ENCODE peak calls at places on chromosomes 7 and 10, in seven cellular contexts. C is tibial nerve, Q is neuronal stem cell, O is GM12865, Z is psoas muscle, T is fibroblast of the aortic adventitia, A is cardiac fibroblast. S is an unnamed sample.
A peak's percentile ranks its signal among the peaks of the same experiment; 100 is the strongest.

GRCh38 chr7:33904680-33905388 is 505 bp upstream of the BMPER start:
- DNase-seq in C (no peak), Q (peak; percentile 45), O (peak; percentile 11), Z (peak; percentile 38), T (peak; percentile 62), A (peak; percentile 52), S (no peak)

GRCh38 chr10:42532996-42533395 is 105.4 kb downstream of the ZNF33B start:
- DNase-seq in C (no peak), Q (no peak), O (no peak), Z (no peak), T (no peak), A (no peak), S (no peak)

GRCh38 chr7:21939858-21940322 is 5.8 kb downstream of the CDCA7L start:
- DNase-seq in C (no peak), Q (no peak), O (no peak), Z (no peak), T (no peak), A (no peak), S (no peak)

GRCh38 chr10:132921086-132921485 is 21.3 kb downstream of the CFAP46 start:
- DNase-seq in C (no peak), Q (no peak), O (no peak), Z (no peak), T (no peak), A (no peak), S (no peak)

GRCh38 chr7:29445736-29446135 is 117.9 kb upstream of the PRR15 start:
- DNase-seq in C (no peak), Q (no peak), O (no peak), Z (no peak), T (no peak), A (no peak), S (no peak)

GRCh38 chr10:11639861-11640764 is 28.7 kb upstream of the USP6NL start:
- DNase-seq in C (no peak), Q (peak; percentile 8), O (no peak), Z (no peak), T (no peak), A (no peak), S (no peak)

GRCh38 chr10:104080762-104081161 is 4.9 kb downstream of the COL17A1 start:
- DNase-seq in C (no peak), Q (peak; percentile 47), O (peak; percentile 59), Z (no peak), T (peak; percentile 30), A (peak; percentile 55), S (no peak)

GRCh38 chr10:34821587-34822585 is 6.8 kb upstream of the PARD3 start:
- DNase-seq in C (no peak), Q (no peak), O (no peak), Z (no peak), T (no peak), A (no peak), S (no peak)

GRCh38 chr7:151838861-151839381 is 38.0 kb downstream of the PRKAG2 start:
- DNase-seq in C (no peak), Q (no peak), O (peak; percentile 38), Z (no peak), T (no peak), A (no peak), S (no peak)

GRCh38 chr7:47685712-47686376 is 103.9 kb upstream of the TNS3 start:
- DNase-seq in C (no peak), Q (no peak), O (no peak), Z (no peak), T (peak; percentile 16), A (peak; percentile 17), S (no peak)

GRCh38 chr10:124517931-124518330 is 56.3 kb downstream of the LHPP start:
- DNase-seq in C (no peak), Q (no peak), O (no peak), Z (no peak), T (no peak), A (no peak), S (no peak)

GRCh38 chr10:58023341-58024073 is 244.2 kb downstream of the IPMK start:
- DNase-seq in C (no peak), Q (no peak), O (no peak), Z (no peak), T (peak; percentile 76), A (peak; percentile 96), S (peak; percentile 72)

GRCh38 chr7:107597582-107597916 is 17.5 kb downstream of the BCAP29 start:
- DNase-seq in C (no peak), Q (no peak), O (no peak), Z (no peak), T (no peak), A (no peak), S (no peak)

GRCh38 chr7:107594961-107595737 is 15.1 kb downstream of the BCAP29 start:
- DNase-seq in C (no peak), Q (no peak), O (no peak), Z (no peak), T (peak; percentile 97), A (peak; percentile 99), S (peak; percentile 74)

GRCh38 chr7:107599262-107599661 is 19.2 kb downstream of the BCAP29 start:
- DNase-seq in C (no peak), Q (no peak), O (no peak), Z (no peak), T (no peak), A (no peak), S (no peak)

GRCh38 chr7:107596881-107597581 is 17.0 kb downstream of the BCAP29 start:
- DNase-seq in C (no peak), Q (no peak), O (no peak), Z (no peak), T (no peak), A (peak; percentile 73), S (no peak)

DNA sequence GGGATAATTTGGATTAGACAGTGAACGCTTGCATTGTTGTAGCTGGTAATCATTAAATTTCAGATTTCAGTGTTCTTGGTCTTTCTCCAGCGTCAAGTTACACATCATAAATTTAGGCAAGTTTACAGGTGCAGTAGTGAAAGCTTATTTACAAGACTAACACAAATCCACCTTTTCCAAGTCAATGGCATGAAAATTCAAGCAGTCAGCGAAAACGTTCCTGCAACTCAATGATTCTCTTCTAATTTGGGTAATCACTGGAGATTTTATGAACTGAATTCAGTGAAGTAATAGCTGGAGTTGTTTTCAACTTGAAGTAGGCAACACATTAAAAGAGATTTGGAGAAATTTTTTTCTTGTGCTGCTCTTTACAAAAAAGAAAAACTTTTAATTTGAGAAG is 17.9 kb downstream of the BCAP29 start:
- DNase-seq in C (no peak), Q (no peak), O (no peak), Z (no peak), T (no peak), A (no peak), S (no peak)
- H3K4me3 ChIP-seq in C (no peak overlapping the region), Q (no peak overlapping the region), O (no peak overlapping the region), Z (no peak overlapping the region), T (no peak overlapping the region), A (no peak overlapping the region), S (no peak overlapping the region)

DNA sequence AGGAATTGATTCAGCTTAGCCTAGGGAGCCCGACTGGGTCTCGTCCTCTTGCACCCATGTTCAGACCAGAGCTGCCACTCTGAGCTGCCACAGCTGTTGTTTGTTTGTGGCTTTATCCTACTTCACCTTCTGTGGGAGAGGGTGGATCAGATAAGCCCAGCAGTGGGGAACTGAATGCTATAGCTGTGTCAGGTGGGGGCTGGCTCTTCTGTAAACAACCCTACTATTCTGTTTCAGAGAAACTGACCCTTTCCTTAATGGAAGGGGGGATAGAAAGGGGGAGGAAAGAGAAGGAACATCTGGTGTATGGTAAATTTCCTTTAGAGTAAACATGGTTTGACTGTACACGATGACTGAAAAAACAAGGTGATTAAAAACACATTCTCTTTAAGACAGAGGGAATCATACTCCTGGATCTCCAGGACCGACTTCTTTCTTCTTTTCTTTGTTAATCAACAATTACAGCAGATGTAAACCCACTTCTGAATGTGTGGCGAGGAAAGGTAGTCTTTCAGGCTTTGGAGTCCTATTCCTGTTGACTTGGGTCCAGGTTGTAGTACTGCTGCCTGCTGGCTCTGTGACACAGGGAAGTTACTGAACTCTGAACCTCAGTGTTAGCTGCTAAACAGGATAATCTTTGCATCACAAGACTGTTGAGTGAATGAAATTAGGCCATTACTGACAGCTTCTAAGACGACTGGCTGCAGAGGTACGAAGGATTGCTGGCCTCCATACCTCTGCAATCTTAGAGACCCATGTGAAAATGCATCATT is 6.0 kb downstream of the PRXL2A start:
- DNase-seq in C (no peak), Q (no peak), O (no peak), Z (no peak), T (no peak), A (no peak), S (no peak)
- H3K4me3 ChIP-seq in C (peak overlapping the region; percentile 23), Q (no peak overlapping the region), O (no peak overlapping the region), Z (no peak overlapping the region), T (no peak overlapping the region), A (no peak overlapping the region), S (no peak overlapping the region)

DNA sequence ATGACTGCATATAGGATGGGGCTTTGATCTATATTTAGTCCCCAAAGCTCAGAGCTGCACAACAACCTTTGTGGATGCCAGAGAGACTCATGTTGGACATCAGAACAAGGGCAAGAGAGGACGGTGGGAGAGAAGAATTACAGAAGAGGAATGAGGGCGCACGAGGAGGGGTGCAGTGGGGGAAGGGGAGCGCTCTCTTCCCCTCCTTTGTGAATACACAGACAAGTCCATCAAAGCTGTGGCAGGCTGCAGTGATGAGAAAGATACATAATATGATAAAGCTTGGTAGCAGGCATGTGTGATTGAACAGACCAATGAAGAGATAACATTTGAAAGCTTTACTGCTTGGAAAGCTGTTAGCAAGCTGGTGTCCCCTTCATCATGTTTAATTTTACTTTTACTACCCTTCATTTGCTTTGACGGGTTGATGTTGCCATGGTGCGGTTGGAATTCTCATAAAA is 857.8 kb downstream of the KCNMA1 start:
- DNase-seq in C (no peak), Q (no peak), O (no peak), Z (no peak), T (no peak), A (no peak), S (no peak)
- H3K4me3 ChIP-seq in C (no peak overlapping the region), Q (no peak overlapping the region), O (no peak overlapping the region), Z (no peak overlapping the region), T (no peak overlapping the region), A (no peak overlapping the region), S (no peak overlapping the region)

DNA sequence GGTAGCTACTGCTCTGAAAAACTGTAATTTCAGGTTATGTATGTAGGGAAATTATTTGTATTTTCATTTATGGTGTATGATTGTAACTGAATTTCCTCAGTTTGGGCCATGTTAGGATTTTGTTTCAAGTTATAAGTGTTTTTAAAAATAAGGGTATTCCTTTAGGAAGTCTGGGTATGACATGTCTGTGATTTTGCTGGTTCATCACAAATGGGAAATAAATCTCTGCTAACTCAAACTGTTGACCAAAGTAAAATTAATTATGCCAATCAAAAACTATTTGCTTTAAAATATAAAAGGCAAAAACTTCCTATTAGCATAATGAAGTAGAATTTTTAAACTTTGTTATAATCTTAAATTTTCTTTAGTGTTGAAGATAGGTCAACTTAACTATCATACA is 6.7 kb downstream of the PTEN start:
- DNase-seq in C (no peak), Q (no peak), O (no peak), Z (no peak), T (no peak), A (peak; percentile 18), S (no peak)
- H3K4me3 ChIP-seq in C (peak overlapping the region; percentile 90), Q (no peak overlapping the region), O (peak overlapping the region; percentile 79), Z (peak overlapping the region; percentile 77), T (no peak overlapping the region), A (no peak overlapping the region), S (no peak overlapping the region)